ENCODE peak calls at places on chromosomes 3 and 15, in ten cellular contexts. D, M, R, B, W, F, P, I, C and O are unnamed samples.

GRCh38 chr15:39969871-39970270 is 36.0 kb downstream of the EIF2AK4 start:
- DNase-seq in D (peak; percentile 76), M (no peak), I (peak; percentile 92), P (no peak), R (no peak), W (peak; percentile 15), C (no peak), B (no peak), F (peak; percentile 33), O (peak; percentile 93)

GRCh38 chr3:23246651-23247050 is 43.5 kb downstream of the UBE2E2 start:
- DNase-seq in F (no peak), I (no peak), C (no peak), B (no peak), D (peak; percentile 11), R (no peak), P (no peak), W (no peak), M (no peak), O (no peak)

GRCh38 chr15:66588537-66588936 is 22.7 kb upstream of the LCTL start:
- DNase-seq in B (no peak), P (no peak), F (no peak), M (no peak), R (no peak), D (no peak), I (no peak), C (no peak), W (no peak), O (no peak)

GRCh38 chr15:36278219-36278618 is 301.2 kb upstream of the CDIN1 start:
- DNase-seq in R (no peak), B (no peak), I (peak; percentile 8), D (peak; percentile 35), F (no peak), P (no peak), M (no peak), W (no peak), C (no peak), O (peak; percentile 19)

GRCh38 chr3:88410259-88410658 is 260.5 kb downstream of the C3orf38 start:
- DNase-seq in M (no peak), F (no peak), C (no peak), P (no peak), R (no peak), I (no peak), B (no peak), D (peak; percentile 42), W (no peak), O (no peak)

GRCh38 chr3:127525373-127525772 is 65.2 kb downstream of the TPRA1 start:
- DNase-seq in C (no peak), B (no peak), D (peak; percentile 82), P (no peak), W (no peak), F (no peak), M (no peak), R (no peak), I (peak; percentile 89), O (peak; percentile 90)

GRCh38 chr3:187734841-187735240 is 10.4 kb downstream of the BCL6 start:
- DNase-seq in D (peak; percentile 36), P (no peak), C (no peak), R (no peak), F (no peak), B (no peak), W (no peak), I (no peak), M (no peak), O (no peak)

GRCh38 chr3:12944849-12945248 is 103.5 kb upstream of the RPL32 start:
- DNase-seq in B (no peak), P (no peak), W (no peak), C (no peak), I (no peak), D (no peak), R (no peak), M (no peak), F (peak; percentile 70), O (no peak)

GRCh38 chr15:67923647-67923971 is 83.8 kb upstream of the RNU6-1 start:
- DNase-seq in W (no peak), M (no peak), R (no peak), D (no peak), P (no peak), I (no peak), C (no peak), B (no peak), F (no peak), O (no peak)

GRCh38 chr3:65338571-65338970 is 650.8 kb upstream of the ADAMTS9 start:
- DNase-seq in M (no peak), W (no peak), B (no peak), P (no peak), I (no peak), F (no peak), R (no peak), D (peak; percentile 25), C (no peak), O (peak; percentile 9)

GRCh38 chr15:78018968-78019644 is 58.4 kb downstream of the TBC1D2B start:
- DNase-seq in F (no peak), I (peak; percentile 57), D (no peak), B (no peak), W (no peak), M (peak; percentile 38), P (peak; percentile 31), R (peak; percentile 56), C (no peak), O (peak; percentile 20)